ENCODE peak calls at places on chromosome 4, in seven cellular contexts. W is cardiac muscle cell, E is GM13977, O is T-helper 17 cell, A is ovary, P is Right ventricle myocardium superior, H is pons. T is an unnamed sample.

GRCh38 chr4:189940178-189941004 is at the start of gene FRG1:
- DNase-seq in W (peak), E (peak), O (peak), A (peak), P (peak), H (peak), T (peak)

GRCh38 chr4:169254546-169254983 is 16.2 kb downstream of the SH3RF1 start:
- DNase-seq in W (peak), E (no peak), O (no peak), A (no peak), P (no peak), H (no peak), T (no peak)

GRCh38 chr4:157600583-157600982 is 380.1 kb downstream of the GRIA2 start:
- DNase-seq in W (no peak), E (no peak), O (no peak), A (no peak), P (no peak), H (no peak), T (no peak)

GRCh38 chr4:921830-922331 is 10.2 kb downstream of the GAK start:
- DNase-seq in W (no peak), E (peak), O (no peak), A (no peak), P (no peak), H (no peak), T (no peak)

GRCh38 chr4:2630556-2631273 is 94.3 kb downstream of the FAM193A start:
- DNase-seq in W (no peak), E (no peak), O (no peak), A (no peak), P (no peak), H (no peak), T (no peak)

GRCh38 chr4:46924789-46925188 is 15.7 kb upstream of the COX7B2 start:
- DNase-seq in W (no peak), E (no peak), O (no peak), A (no peak), P (no peak), H (no peak), T (no peak)

GRCh38 chr4:7876096-7876993 is 63.3 kb downstream of the AFAP1 start:
- DNase-seq in W (peak), E (peak), O (peak), A (no peak), P (no peak), H (no peak), T (no peak)

GRCh38 chr4:29058519-29058918 is 1661.7 kb upstream of the PCDH7 start:
- DNase-seq in W (no peak), E (no peak), O (no peak), A (no peak), P (no peak), H (no peak), T (no peak)

GRCh38 chr4:113952452-113953029 is 26.9 kb downstream of the ARSJ start:
- DNase-seq in W (peak), E (peak), O (no peak), A (no peak), P (no peak), H (peak), T (peak)

GRCh38 chr4:144648042-144648441 is 2.1 kb downstream of the HHIP start:
- DNase-seq in W (no peak), E (no peak), O (no peak), A (no peak), P (no peak), H (peak), T (peak)

GRCh38 chr4:124641715-124642380 is 70.7 kb downstream of the ANKRD50 start:
- DNase-seq in W (peak), E (no peak), O (no peak), A (no peak), P (no peak), H (no peak), T (no peak)

GRCh38 chr4:179585761-179586160 is 2143.5 kb upstream of the AGA start:
- DNase-seq in W (no peak), E (no peak), O (no peak), A (no peak), P (no peak), H (no peak), T (no peak)

T was measured in retina.